ENCODE peak calls at places on chromosomes 6 and 20, in ten cellular contexts. P, W, C, A, G, V, S, L, Q and N are unnamed samples.

GRCh38 chr6:39102024-39102820 is 12.8 kb downstream of the SAYSD1 start:
- DNase-seq in S (no peak), Q (no peak), P (no peak), C (no peak), G (peak), V (peak), A (peak), L (peak), W (peak), N (peak)

GRCh38 chr6:100712997-100713396 is 168.1 kb downstream of the ASCC3 start:
- DNase-seq in P (no peak), Q (no peak), A (no peak), W (no peak), V (no peak), G (no peak), C (no peak), L (no peak), S (no peak), N (no peak)

GRCh38 chr20:48957521-48957920 is 36.0 kb downstream of the ARFGEF2 start:
- DNase-seq in G (no peak), S (no peak), Q (no peak), L (no peak), W (no peak), V (peak), A (peak), P (no peak), C (no peak), N (no peak)

GRCh38 chr6:14713008-14713452 is 532.8 kb upstream of the JARID2 start:
- DNase-seq in L (peak), G (no peak), Q (no peak), V (no peak), P (no peak), W (peak), A (peak), C (peak), S (peak), N (peak)

GRCh38 chr20:3606021-3606420 is 57.2 kb downstream of the GFRA4 start:
- DNase-seq in P (no peak), W (no peak), V (no peak), G (no peak), L (peak), A (peak), C (no peak), S (peak), Q (no peak), N (peak)

GRCh38 chr6:17630511-17631073 is 30.5 kb downstream of the FAM8A1 start:
- DNase-seq in G (no peak), V (no peak), W (no peak), C (no peak), A (peak), S (no peak), Q (no peak), L (peak), P (no peak), N (peak)

GRCh38 chr6:21754891-21755290 is 161.3 kb downstream of the SOX4 start:
- DNase-seq in V (no peak), W (peak), G (no peak), C (no peak), Q (no peak), S (no peak), A (peak), L (peak), P (no peak), N (peak)

GRCh38 chr20:47276856-47277541 is 79.5 kb downstream of the ZMYND8 start:
- DNase-seq in Q (no peak), G (no peak), A (peak), L (peak), W (peak), V (no peak), S (peak), C (peak), P (no peak), N (peak)

GRCh38 chr6:165059032-165059431 is 250.4 kb downstream of the C6orf118 start:
- DNase-seq in A (peak), L (peak), V (no peak), C (no peak), W (peak), Q (no peak), G (no peak), S (no peak), P (no peak), N (no peak)

GRCh38 chr6:154887051-154887450 is 108.1 kb upstream of the TIAM2 start:
- DNase-seq in L (peak), P (no peak), W (no peak), A (no peak), C (no peak), S (no peak), G (no peak), Q (no peak), V (no peak), N (no peak)

GRCh38 chr6:127115032-127115661 is 3.3 kb upstream of the RSPO3 start:
- DNase-seq in Q (no peak), L (no peak), S (no peak), G (no peak), W (no peak), V (no peak), P (no peak), C (no peak), A (no peak), N (no peak)

GRCh38 chr20:19760371-19760721 is 2.3 kb downstream of the RIN2 start:
- DNase-seq in Q (no peak), W (no peak), A (no peak), C (no peak), G (no peak), P (no peak), S (no peak), L (no peak), V (no peak), N (no peak)

GRCh38 chr6:30483677-30484279 is 5.5 kb upstream of the HLA-E start:
- DNase-seq in C (no peak), V (peak), P (no peak), G (no peak), A (peak), Q (peak), L (peak), W (peak), S (peak), N (peak)

GRCh38 chr20:31857861-31858835 is 12.2 kb downstream of the DUSP15 start:
- DNase-seq in A (no peak), V (no peak), Q (no peak), P (no peak), W (no peak), G (no peak), L (no peak), C (no peak), S (no peak), N (no peak)

GRCh38 chr6:41936073-41936837 is 5.4 kb downstream of the CCND3 start:
- DNase-seq in C (peak), W (peak), P (peak), S (peak), Q (no peak), V (peak), G (peak), L (peak), A (peak), N (peak)

GRCh38 chr6:118735320-118735719 is 83.9 kb upstream of the CEP85L start:
- DNase-seq in S (no peak), G (no peak), L (peak), C (no peak), A (peak), Q (no peak), V (peak), W (no peak), P (no peak), N (no peak)

GRCh38 chr6:37698264-37699137 is 818 bp upstream of the MDGA1 start:
- DNase-seq in C (no peak), A (peak), S (peak), L (peak), W (peak), V (peak), Q (no peak), G (no peak), P (peak), N (no peak)

GRCh38 chr20:21229163-21229562 is 74.0 kb upstream of the XRN2 start:
- DNase-seq in V (no peak), S (no peak), L (no peak), W (no peak), Q (no peak), C (no peak), A (no peak), P (no peak), G (no peak), N (no peak)

GRCh38 chr20:62818592-62819493 is 2.0 kb downstream of the COL9A3 start:
- DNase-seq in Q (no peak), W (peak), S (peak), G (no peak), L (no peak), V (no peak), A (peak), P (no peak), C (no peak), N (no peak)

GRCh38 chr6:168133707-168134398 is 54.8 kb upstream of the FRMD1 start:
- DNase-seq in Q (no peak), A (peak), G (no peak), W (no peak), S (no peak), C (peak), P (no peak), V (no peak), L (no peak), N (no peak)

GRCh38 chr20:45097485-45098095 is 3.3 kb downstream of the KCNS1 start:
- DNase-seq in V (peak), W (no peak), S (peak), Q (no peak), G (no peak), C (no peak), A (peak), L (peak), P (peak), N (no peak)

GRCh38 chr6:43949451-43950110 is 177.7 kb downstream of the MRPL14 start:
- DNase-seq in L (peak), C (no peak), S (no peak), V (no peak), P (no peak), W (no peak), A (no peak), Q (no peak), G (no peak), N (no peak)

GRCh38 chr20:38111366-38112232 is 53.5 kb downstream of the TGM2 start:
- DNase-seq in S (no peak), G (no peak), P (no peak), C (no peak), V (no peak), A (no peak), L (no peak), W (no peak), Q (no peak), N (no peak)

GRCh38 chr20:51700809-51701285 is 67.3 kb downstream of the ATP9A start:
- DNase-seq in G (no peak), V (peak), C (no peak), S (no peak), P (no peak), L (peak), A (peak), W (peak), Q (no peak), N (peak)

GRCh38 chr20:38199506-38200390 is 34.7 kb upstream of the TGM2 start:
- DNase-seq in L (peak), A (peak), C (no peak), W (no peak), Q (no peak), P (no peak), G (peak), V (no peak), S (no peak), N (no peak)

GRCh38 chr6:882084-882598 is 189.2 kb upstream of the EXOC2 start:
- DNase-seq in P (no peak), V (no peak), A (no peak), G (no peak), S (no peak), W (no peak), C (no peak), Q (no peak), L (no peak), N (no peak)

GRCh38 chr6:139313229-139313628 is 21.4 kb upstream of the TXLNB start:
- DNase-seq in S (no peak), P (no peak), V (peak), G (no peak), C (no peak), W (no peak), Q (no peak), A (no peak), L (no peak), N (no peak)

GRCh38 chr6:127216821-127217789 is 49.6 kb upstream of the RNF146 start:
- DNase-seq in A (no peak), S (no peak), Q (no peak), L (no peak), V (no peak), W (no peak), P (no peak), C (no peak), G (no peak), N (no peak)

GRCh38 chr6:164148789-164149188 is 734.3 kb downstream of the QKI start:
- DNase-seq in W (no peak), S (no peak), A (no peak), L (no peak), G (no peak), Q (no peak), C (no peak), P (no peak), V (no peak), N (no peak)

GRCh38 chr20:41000628-41001027 is 28.0 kb upstream of the TOP1 start:
- DNase-seq in S (no peak), P (no peak), G (no peak), Q (no peak), A (no peak), V (no peak), C (no peak), L (no peak), W (no peak), N (no peak)

GRCh38 chr6:157879873-157880254 is 56.8 kb downstream of the SNX9 start:
- DNase-seq in L (no peak), P (no peak), A (no peak), V (no peak), G (no peak), Q (no peak), S (no peak), C (peak), W (no peak), N (no peak)

GRCh38 chr6:181049-181654 is 111.1 kb upstream of the DUSP22 start:
- DNase-seq in Q (no peak), A (no peak), V (no peak), W (no peak), S (no peak), L (no peak), C (no peak), P (no peak), G (no peak), N (no peak)

GRCh38 chr6:150236544-150236943 is 93.7 kb downstream of the PPP1R14C start:
- DNase-seq in G (no peak), V (no peak), P (no peak), A (no peak), C (no peak), Q (no peak), S (no peak), L (no peak), W (no peak), N (no peak)